ENCODE peak calls at places on chromosome 12, in six cellular contexts. F, T, N, Y, J and O are unnamed samples.

GRCh38 chr12:42483534-42483857 is 106.0 kb downstream of the PRICKLE1 start:
- DNase-seq in F (peak), T (peak), N (peak), Y (peak), J (no peak), O (no peak)

GRCh38 chr12:102281231-102281630 is 83.6 kb upstream of the PMCH start:
- DNase-seq in F (peak), T (no peak), N (no peak), Y (no peak), J (no peak), O (no peak)

GRCh38 chr12:49367381-49368239 is at the start of gene SPATS2:
- DNase-seq in F (peak), T (peak), N (no peak), Y (peak), J (peak), O (peak)

GRCh38 chr12:88325828-88326214 is 183.7 kb downstream of the TMTC3 start:
- DNase-seq in F (no peak), T (no peak), N (peak), Y (no peak), J (no peak), O (peak)

GRCh38 chr12:10304161-10304574 is 3.5 kb upstream of the KLRD1 start:
- DNase-seq in F (no peak), T (no peak), N (peak), Y (no peak), J (no peak), O (no peak)

GRCh38 chr12:16352481-16352880 is 5.0 kb downstream of the MGST1 start:
- DNase-seq in F (no peak), T (no peak), N (peak), Y (no peak), J (no peak), O (no peak)

GRCh38 chr12:26938660-26939185 is 453 bp downstream of the FGFR1OP2 start:
- DNase-seq in F (no peak), T (no peak), N (no peak), Y (no peak), J (no peak), O (no peak)

GRCh38 chr12:78060186-78060585 is 229.5 kb downstream of the NAV3 start:
- DNase-seq in F (no peak), T (no peak), N (peak), Y (no peak), J (no peak), O (no peak)

GRCh38 chr12:101992091-101992490 is 69.7 kb downstream of the WASHC3 start:
- DNase-seq in F (no peak), T (no peak), N (peak), Y (no peak), J (no peak), O (no peak)

GRCh38 chr12:43444940-43445564 is 107.0 kb downstream of the ADAMTS20 start:
- DNase-seq in F (peak), T (no peak), N (peak), Y (no peak), J (no peak), O (peak)

GRCh38 chr12:76964784-76965571 is 86.2 kb upstream of the CSRP2 start:
- DNase-seq in F (no peak), T (no peak), N (no peak), Y (no peak), J (no peak), O (no peak)

GRCh38 chr12:108565976-108566375 is 3.6 kb downstream of the ISCU start:
- DNase-seq in F (peak), T (peak), N (peak), Y (peak), J (no peak), O (peak)

GRCh38 chr12:132345126-132345525 is 15.7 kb upstream of the GALNT9 start:
- DNase-seq in F (no peak), T (no peak), N (no peak), Y (no peak), J (no peak), O (no peak)

GRCh38 chr12:109777544-109777943 is 55.7 kb downstream of the TRPV4 start:
- DNase-seq in F (peak), T (no peak), N (peak), Y (no peak), J (no peak), O (no peak)

GRCh38 chr12:106022568-106023012 is 116.2 kb downstream of the NUAK1 start:
- DNase-seq in F (peak), T (no peak), N (peak), Y (no peak), J (no peak), O (peak)

GRCh38 chr12:44523828-44524227 is 352.3 kb downstream of the NELL2 start:
- DNase-seq in F (no peak), T (no peak), N (no peak), Y (no peak), J (no peak), O (no peak)

GRCh38 chr12:85923767-85924331 is 49.8 kb downstream of the NTS start:
- DNase-seq in F (peak), T (no peak), N (peak), Y (no peak), J (no peak), O (no peak)

GRCh38 chr12:4145990-4146859 is 127.3 kb upstream of the CCND2 start:
- DNase-seq in F (no peak), T (no peak), N (no peak), Y (no peak), J (no peak), O (no peak)

GRCh38 chr12:102917026-102917787 is at the start of gene PAH:
- DNase-seq in F (no peak), T (no peak), N (no peak), Y (peak), J (no peak), O (peak)

GRCh38 chr12:48183091-48183875 is at the start of gene CCDC184:
- DNase-seq in F (peak), T (peak), N (peak), Y (peak), J (no peak), O (peak)

GRCh38 chr12:106980944-106981343 is 6.0 kb downstream of the MTERF2 start:
- DNase-seq in F (no peak), T (no peak), N (no peak), Y (no peak), J (no peak), O (no peak)

GRCh38 chr12:26721800-26722199 is 111.2 kb downstream of the ITPR2 start:
- DNase-seq in F (peak), T (no peak), N (no peak), Y (no peak), J (no peak), O (no peak)

GRCh38 chr12:57889541-57889989 is 43.0 kb upstream of the CTDSP2 start:
- DNase-seq in F (peak), T (peak), N (peak), Y (peak), J (peak), O (peak)

GRCh38 chr12:34215213-34215892 is 193.1 kb downstream of the ALG10 start:
- DNase-seq in F (no peak), T (no peak), N (no peak), Y (no peak), J (peak), O (no peak)

GRCh38 chr12:63846249-63846967 is 1.9 kb downstream of the SRGAP1 start:
- DNase-seq in F (peak), T (no peak), N (no peak), Y (no peak), J (no peak), O (no peak)

GRCh38 chr12:56996793-56997545 is 9.4 kb downstream of the ZBTB39 start:
- DNase-seq in F (peak), T (no peak), N (no peak), Y (no peak), J (no peak), O (no peak)

GRCh38 chr12:116397148-116397547 is 119.7 kb upstream of the MED13L start:
- DNase-seq in F (no peak), T (no peak), N (peak), Y (no peak), J (no peak), O (no peak)

GRCh38 chr12:94157891-94158495 is 9.6 kb downstream of the PLXNC1 start:
- DNase-seq in F (no peak), T (no peak), N (no peak), Y (no peak), J (no peak), O (no peak)

GRCh38 chr12:113820842-113821241 is 145.3 kb downstream of the RBM19 start:
- DNase-seq in F (no peak), T (no peak), N (no peak), Y (no peak), J (no peak), O (no peak)

GRCh38 chr12:62794218-62794583 is 140.7 kb downstream of the PPM1H start:
- DNase-seq in F (no peak), T (no peak), N (no peak), Y (no peak), J (no peak), O (no peak)

GRCh38 chr12:95114766-95115450 is 41.5 kb upstream of the NR2C1 start:
- DNase-seq in F (no peak), T (no peak), N (peak), Y (no peak), J (no peak), O (no peak)

GRCh38 chr12:19222566-19222965 is 93.0 kb downstream of the PLEKHA5 start:
- DNase-seq in F (no peak), T (no peak), N (no peak), Y (no peak), J (no peak), O (no peak)

DNA sequence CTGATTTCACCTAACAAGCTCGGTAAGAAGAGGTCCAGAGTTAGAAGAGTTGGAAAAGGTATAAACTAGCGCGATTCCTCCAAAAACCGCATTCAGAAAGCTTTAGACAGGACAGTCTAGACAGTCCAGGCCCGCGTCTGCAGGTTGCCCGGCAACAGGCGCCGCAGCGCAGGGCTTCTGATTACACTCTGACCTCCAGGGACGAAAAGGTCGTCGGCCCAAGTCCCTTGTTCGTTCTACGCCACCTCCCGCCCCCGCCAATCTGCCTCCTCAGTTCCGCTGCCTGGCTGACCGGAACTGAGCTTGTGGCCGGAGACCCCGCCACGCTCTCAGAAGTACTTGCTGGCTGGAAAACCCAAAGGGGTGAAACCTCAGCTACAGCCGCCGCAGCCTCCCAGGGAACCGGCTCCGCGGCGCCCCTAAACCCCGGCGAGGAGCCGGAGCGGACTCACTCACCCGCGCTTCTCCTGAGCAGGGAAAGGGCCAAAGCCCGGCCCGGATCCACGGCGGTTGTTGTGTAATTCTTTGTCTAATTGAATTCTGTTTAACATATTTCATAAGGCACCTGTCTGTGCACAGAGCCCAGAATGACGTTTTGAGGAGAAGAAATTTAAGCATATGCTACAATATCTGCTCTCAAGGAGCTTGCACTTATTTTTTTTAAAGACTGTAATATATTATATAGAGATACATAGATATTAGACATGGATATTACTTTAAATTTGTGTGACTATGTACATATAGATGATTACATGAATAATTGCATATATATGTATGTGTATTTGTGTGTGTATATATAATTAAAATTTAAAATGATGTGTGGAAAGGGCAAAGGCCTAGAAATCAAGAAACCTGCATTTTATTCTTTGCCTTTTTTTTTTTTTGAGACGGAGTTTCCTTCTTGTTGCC is at the start of gene CAPS2:
- DNase-seq in F (peak), T (peak), N (peak), Y (peak), J (peak), O (peak)
- TF ChIP-seq POLR2A in F (no peak), T (no peak), N (no peak), Y (peak), J (no peak), O (peak)

GRCh38 chr12:122088181-122088810 is 9.7 kb downstream of the MLXIP start:
- DNase-seq in F (no peak), T (no peak), N (no peak), Y (no peak), J (no peak), O (no peak)
- H3K27ac ChIP-seq in F (no peak), T (peak), N (no peak), Y (peak), J (peak), O (peak)

GRCh38 chr12:47080725-47081502 is 1.2 kb upstream of the AMIGO2 start:
- DNase-seq in F (peak), T (peak), N (peak), Y (peak), J (peak), O (peak)
- H3K4me3 ChIP-seq in F (peak), T (peak), N (peak), Y (peak), J (peak), O (peak)

GRCh38 chr12:79690156-79690605 is 583 bp downstream of the PAWR start:
- DNase-seq in F (no peak), T (peak), N (peak), Y (no peak), J (no peak), O (no peak)

GRCh38 chr12:79691299-79692248 is 810 bp upstream of the PAWR start:
- DNase-seq in F (peak), T (peak), N (peak), Y (no peak), J (no peak), O (peak)

GRCh38 chr12:79692249-79692619 is 1.5 kb upstream of the PAWR start:
- DNase-seq in F (no peak), T (no peak), N (peak), Y (no peak), J (no peak), O (no peak)

GRCh38 chr12:79689477-79690155 is 1.1 kb downstream of the PAWR start:
- DNase-seq in F (peak), T (peak), N (peak), Y (peak), J (no peak), O (peak)

GRCh38 chr12:79690606-79691298 is at the start of gene PAWR:
- DNase-seq in F (peak), T (peak), N (peak), Y (peak), J (peak), O (peak)
- TF ChIP-seq POLR2A in F (no peak), T (no peak), N (peak), Y (no peak), J (no peak), O (peak)

GRCh38 chr12:1590083-1590979 is 4.0 kb downstream of the FBXL14 start:
- DNase-seq in F (no peak), T (no peak), N (peak), Y (peak), J (no peak), O (no peak)
- H3K27ac ChIP-seq in F (no peak), T (peak), N (peak), Y (peak), J (peak), O (peak)

GRCh38 chr12:53938276-53939140 is at the start of gene HOXC13:
- DNase-seq in F (no peak), T (no peak), N (no peak), Y (peak), J (peak), O (peak)

GRCh38 chr12:53941187-53941586 is 2.6 kb downstream of the HOXC13 start:
- DNase-seq in F (no peak), T (no peak), N (no peak), Y (no peak), J (no peak), O (no peak)

GRCh38 chr12:53937596-53938275 is 895 bp upstream of the HOXC13 start:
- DNase-seq in F (no peak), T (no peak), N (no peak), Y (no peak), J (no peak), O (no peak)

GRCh38 chr12:53940448-53941014 is 1.9 kb downstream of the HOXC13 start:
- DNase-seq in F (no peak), T (no peak), N (no peak), Y (no peak), J (no peak), O (no peak)

DNA sequence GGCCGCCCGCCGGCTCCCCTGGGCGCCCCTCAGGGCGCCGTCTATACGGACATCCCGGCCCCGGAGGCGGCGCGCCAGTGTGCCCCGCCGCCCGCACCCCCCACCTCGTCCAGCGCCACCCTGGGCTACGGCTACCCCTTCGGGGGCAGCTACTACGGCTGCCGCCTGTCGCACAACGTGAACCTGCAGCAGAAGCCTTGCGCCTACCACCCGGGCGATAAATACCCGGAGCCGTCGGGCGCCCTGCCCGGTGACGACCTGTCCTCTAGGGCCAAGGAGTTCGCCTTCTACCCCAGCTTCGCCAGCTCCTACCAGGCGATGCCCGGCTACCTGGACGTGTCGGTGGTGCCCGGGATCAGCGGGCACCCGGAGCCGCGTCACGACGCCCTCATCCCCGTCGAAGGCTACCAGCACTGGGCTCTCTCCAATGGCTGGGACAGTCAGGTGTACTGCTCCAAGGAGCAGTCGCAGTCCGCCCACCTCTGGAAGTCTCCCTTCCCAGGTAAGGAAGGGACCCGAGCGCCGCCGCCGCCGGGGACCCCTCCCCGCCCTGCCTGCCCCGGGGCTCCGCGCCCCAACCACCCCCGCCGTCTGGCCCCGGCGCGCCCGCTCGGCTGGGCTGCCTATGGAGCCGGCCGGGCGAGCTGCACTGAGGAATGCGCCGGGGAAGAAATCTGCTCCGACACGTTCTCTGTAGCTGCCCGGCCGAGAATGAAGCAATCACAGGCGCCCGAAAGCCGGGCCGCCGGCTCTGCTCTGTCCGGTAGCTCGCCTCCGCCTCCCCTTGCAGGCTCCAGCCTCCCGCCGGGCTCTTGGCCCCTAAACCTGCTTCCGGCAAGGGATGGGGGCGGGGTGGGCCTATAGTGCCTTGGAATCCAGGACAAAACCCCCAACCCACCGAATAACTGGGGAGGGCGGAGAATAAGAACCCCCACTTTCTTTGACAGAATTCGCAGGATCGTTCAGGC is 794 bp downstream of the HOXC13 start:
- DNase-seq in F (no peak), T (no peak), N (no peak), Y (no peak), J (peak), O (no peak)
- H3K4me3 ChIP-seq in F (no peak), T (no peak), N (no peak), Y (no peak), J (peak), O (no peak)